ENCODE peak calls at places on chromosomes 11 and 22, in seven cellular contexts. One of them, this sample, is unnamed.

GRCh38 chr11:66718320-66718971 is 10.6 kb downstream of the SPTBN2 start:
- DNase-seq in brain microvascular endothelial cell: no peak
- DNase-seq in gastrocnemius medialis: no peak
- DNase-seq in NB4: no peak
- DNase-seq in fibroblast of pulmonary artery: no peak
- DNase-seq in IMR-90: no peak
- DNase-seq in mucosa of descending colon: peak
- DNase-seq in this sample: no peak

GRCh38 chr22:39313258-39314001 is 6.0 kb downstream of the RPL3 start:
- DNase-seq in mucosa of descending colon: no peak
- DNase-seq in IMR-90: no peak
- DNase-seq in gastrocnemius medialis: no peak
- DNase-seq in NB4: no peak
- DNase-seq in brain microvascular endothelial cell: no peak
- DNase-seq in fibroblast of pulmonary artery: no peak
- DNase-seq in this sample: no peak

GRCh38 chr11:67344264-67344663 is 9.1 kb downstream of the POLD4 start:
- DNase-seq in IMR-90: no peak
- DNase-seq in gastrocnemius medialis: no peak
- DNase-seq in mucosa of descending colon: no peak
- DNase-seq in NB4: no peak
- DNase-seq in fibroblast of pulmonary artery: no peak
- DNase-seq in brain microvascular endothelial cell: no peak
- DNase-seq in this sample: no peak

GRCh38 chr22:18035740-18036139 is 11.4 kb upstream of the MICAL3 start:
- DNase-seq in fibroblast of pulmonary artery: no peak
- DNase-seq in IMR-90: peak
- DNase-seq in gastrocnemius medialis: peak
- DNase-seq in NB4: peak
- DNase-seq in brain microvascular endothelial cell: no peak
- DNase-seq in mucosa of descending colon: no peak
- DNase-seq in this sample: no peak

GRCh38 chr22:46591890-46592289 is 28.3 kb upstream of the GRAMD4 start:
- DNase-seq in NB4: no peak
- DNase-seq in gastrocnemius medialis: no peak
- DNase-seq in IMR-90: no peak
- DNase-seq in fibroblast of pulmonary artery: no peak
- DNase-seq in mucosa of descending colon: peak
- DNase-seq in brain microvascular endothelial cell: no peak
- DNase-seq in this sample: no peak

GRCh38 chr22:36734171-36735058 is 30.9 kb upstream of the CACNG2 start:
- DNase-seq in IMR-90: peak
- DNase-seq in NB4: peak
- DNase-seq in gastrocnemius medialis: peak
- DNase-seq in mucosa of descending colon: no peak
- DNase-seq in brain microvascular endothelial cell: peak
- DNase-seq in fibroblast of pulmonary artery: peak
- DNase-seq in this sample: peak

GRCh38 chr11:45253640-45254039 is 32.5 kb downstream of the SYT13 start:
- DNase-seq in IMR-90: no peak
- DNase-seq in brain microvascular endothelial cell: no peak
- DNase-seq in NB4: no peak
- DNase-seq in mucosa of descending colon: no peak
- DNase-seq in gastrocnemius medialis: no peak
- DNase-seq in fibroblast of pulmonary artery: no peak
- DNase-seq in this sample: no peak

GRCh38 chr11:132994038-132994502 is 538.2 kb downstream of the OPCML start:
- DNase-seq in NB4: no peak
- DNase-seq in fibroblast of pulmonary artery: no peak
- DNase-seq in mucosa of descending colon: no peak
- DNase-seq in gastrocnemius medialis: no peak
- DNase-seq in brain microvascular endothelial cell: no peak
- DNase-seq in IMR-90: no peak
- DNase-seq in this sample: no peak

GRCh38 chr11:77761481-77761880 is 59.0 kb downstream of the RSF1 start:
- DNase-seq in IMR-90: no peak
- DNase-seq in mucosa of descending colon: no peak
- DNase-seq in brain microvascular endothelial cell: no peak
- DNase-seq in fibroblast of pulmonary artery: no peak
- DNase-seq in gastrocnemius medialis: no peak
- DNase-seq in NB4: no peak
- DNase-seq in this sample: no peak

GRCh38 chr11:83785942-83786341 is 499.8 kb upstream of the CCDC90B start:
- DNase-seq in brain microvascular endothelial cell: no peak
- DNase-seq in NB4: no peak
- DNase-seq in fibroblast of pulmonary artery: no peak
- DNase-seq in IMR-90: no peak
- DNase-seq in mucosa of descending colon: no peak
- DNase-seq in gastrocnemius medialis: no peak
- DNase-seq in this sample: no peak

GRCh38 chr22:40718250-40719204 is 39.2 kb downstream of the MCHR1 start:
- DNase-seq in NB4: no peak
- DNase-seq in brain microvascular endothelial cell: no peak
- DNase-seq in gastrocnemius medialis: no peak
- DNase-seq in IMR-90: no peak
- DNase-seq in fibroblast of pulmonary artery: no peak
- DNase-seq in mucosa of descending colon: no peak
- DNase-seq in this sample: no peak

GRCh38 chr22:40720538-40721256 is 41.4 kb downstream of the MCHR1 start:
- DNase-seq in gastrocnemius medialis: no peak
- DNase-seq in brain microvascular endothelial cell: no peak
- DNase-seq in mucosa of descending colon: no peak
- DNase-seq in fibroblast of pulmonary artery: peak
- DNase-seq in NB4: no peak
- DNase-seq in IMR-90: peak
- DNase-seq in this sample: no peak

GRCh38 chr22:40716116-40716515 is 36.8 kb downstream of the MCHR1 start:
- DNase-seq in IMR-90: no peak
- DNase-seq in brain microvascular endothelial cell: no peak
- DNase-seq in mucosa of descending colon: no peak
- DNase-seq in fibroblast of pulmonary artery: no peak
- DNase-seq in gastrocnemius medialis: no peak
- DNase-seq in NB4: no peak
- DNase-seq in this sample: peak

GRCh38 chr22:40721266-40721665 is 42.0 kb downstream of the MCHR1 start:
- DNase-seq in IMR-90: peak
- DNase-seq in NB4: peak
- DNase-seq in brain microvascular endothelial cell: no peak
- DNase-seq in fibroblast of pulmonary artery: peak
- DNase-seq in gastrocnemius medialis: no peak
- DNase-seq in mucosa of descending colon: no peak
- DNase-seq in this sample: peak

DNA sequence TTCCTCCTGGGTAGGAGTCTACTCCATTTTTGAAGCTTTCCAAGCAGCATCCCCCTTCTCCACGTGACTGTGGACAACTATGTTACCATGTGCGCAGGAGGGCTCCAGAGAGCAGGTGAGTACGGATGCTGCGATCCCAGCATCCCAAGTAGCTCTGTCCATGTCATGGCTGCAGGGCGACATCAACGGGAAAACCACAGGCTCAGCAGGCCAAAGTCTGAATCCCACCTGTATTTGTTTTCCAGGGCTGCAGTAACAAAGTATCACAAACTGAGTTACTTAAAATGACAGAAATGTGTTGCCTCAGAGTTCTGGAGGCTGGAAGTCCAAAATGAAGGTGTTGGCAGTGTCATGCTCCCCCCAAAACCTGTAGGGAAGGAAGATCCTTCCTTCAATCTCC is 40.3 kb downstream of the MCHR1 start:
- DNase-seq in fibroblast of pulmonary artery: no peak
- DNase-seq in mucosa of descending colon: no peak
- DNase-seq in gastrocnemius medialis: no peak
- DNase-seq in IMR-90: no peak
- DNase-seq in NB4: no peak
- DNase-seq in brain microvascular endothelial cell: no peak
- DNase-seq in this sample: no peak
- TF ChIP-seq CTCF in fibroblast of pulmonary artery: no peak
- TF ChIP-seq CTCF in mucosa of descending colon: no peak
- TF ChIP-seq CTCF in gastrocnemius medialis: no peak
- TF ChIP-seq CTCF in IMR-90: no peak
- TF ChIP-seq CTCF in NB4: no peak
- TF ChIP-seq CTCF in brain microvascular endothelial cell: no peak
- TF ChIP-seq CTCF in this sample: no peak

DNA sequence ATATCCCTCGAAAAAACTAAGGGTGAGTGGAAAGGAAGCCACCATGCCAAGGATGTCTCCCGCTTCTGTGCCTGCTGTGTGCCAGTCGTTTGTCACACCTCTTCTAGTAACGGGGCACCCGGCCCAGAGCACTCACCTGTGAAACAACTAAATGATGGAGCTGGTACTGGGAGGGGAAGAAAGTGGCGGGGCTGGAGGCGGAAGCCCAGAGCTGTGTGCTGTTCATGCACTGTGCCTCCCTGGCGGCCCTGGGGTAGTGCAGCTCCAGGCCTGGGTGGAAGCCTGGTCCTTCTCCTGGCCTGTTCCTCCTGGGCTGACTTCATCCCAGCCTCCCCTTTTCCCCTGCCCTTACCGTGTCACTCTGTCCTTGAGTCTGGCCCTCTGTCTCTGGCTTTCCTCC is 130.2 kb downstream of the CEP164 start:
- DNase-seq in mucosa of descending colon: no peak
- DNase-seq in gastrocnemius medialis: no peak
- DNase-seq in IMR-90: no peak
- DNase-seq in fibroblast of pulmonary artery: no peak
- DNase-seq in NB4: no peak
- DNase-seq in brain microvascular endothelial cell: no peak
- DNase-seq in this sample: no peak
- H3K4me3 ChIP-seq in mucosa of descending colon: no peak
- H3K4me3 ChIP-seq in gastrocnemius medialis: no peak
- H3K4me3 ChIP-seq in IMR-90: no peak
- H3K4me3 ChIP-seq in fibroblast of pulmonary artery: no peak
- H3K4me3 ChIP-seq in NB4: no peak
- H3K4me3 ChIP-seq in brain microvascular endothelial cell: no peak
- H3K4me3 ChIP-seq in this sample: no peak

DNA sequence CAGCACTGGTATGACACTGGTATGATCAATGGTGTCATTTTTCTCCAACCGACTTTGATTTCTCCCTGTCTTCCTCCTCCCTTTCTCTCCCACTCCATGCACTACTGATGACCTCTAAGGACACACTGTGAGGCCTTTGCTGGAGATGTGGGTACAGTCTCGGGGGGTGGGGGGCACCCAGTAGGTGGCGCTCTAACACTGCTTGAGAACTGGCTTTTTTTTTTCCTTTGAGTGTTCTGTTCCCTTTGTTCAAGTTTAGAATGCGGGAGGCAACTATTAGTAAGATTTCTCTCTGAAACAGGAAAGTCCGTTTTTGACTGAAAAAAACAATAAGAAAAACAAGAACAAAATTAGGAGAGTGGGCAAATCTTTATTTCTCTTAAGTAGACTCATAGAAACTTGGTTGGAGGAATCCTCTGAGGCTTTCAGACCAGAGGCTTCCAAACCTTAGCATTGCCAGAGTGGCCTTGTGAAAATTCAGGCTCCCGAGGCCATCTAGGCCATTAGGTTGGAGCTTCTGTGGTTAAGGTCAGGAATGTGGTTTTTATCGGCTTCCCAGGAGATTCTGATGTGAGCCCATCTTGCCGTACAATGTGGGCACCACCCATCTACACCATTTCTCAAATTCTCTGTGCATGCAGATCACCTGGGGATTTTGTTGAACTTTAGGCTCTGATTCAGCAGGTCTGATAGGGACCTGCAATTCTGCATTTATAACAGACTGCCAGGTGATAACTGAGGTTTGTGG is 43.2 kb downstream of the PANX1 start:
- DNase-seq in NB4: peak
- DNase-seq in brain microvascular endothelial cell: peak
- DNase-seq in fibroblast of pulmonary artery: peak
- DNase-seq in IMR-90: peak
- DNase-seq in gastrocnemius medialis: no peak
- DNase-seq in mucosa of descending colon: no peak
- DNase-seq in this sample: peak
- TF ChIP-seq CTCF in NB4: peak
- TF ChIP-seq CTCF in brain microvascular endothelial cell: peak
- TF ChIP-seq CTCF in fibroblast of pulmonary artery: peak
- TF ChIP-seq CTCF in IMR-90: peak
- TF ChIP-seq CTCF in gastrocnemius medialis: no peak
- TF ChIP-seq CTCF in mucosa of descending colon: peak
- TF ChIP-seq CTCF in this sample: peak

DNA sequence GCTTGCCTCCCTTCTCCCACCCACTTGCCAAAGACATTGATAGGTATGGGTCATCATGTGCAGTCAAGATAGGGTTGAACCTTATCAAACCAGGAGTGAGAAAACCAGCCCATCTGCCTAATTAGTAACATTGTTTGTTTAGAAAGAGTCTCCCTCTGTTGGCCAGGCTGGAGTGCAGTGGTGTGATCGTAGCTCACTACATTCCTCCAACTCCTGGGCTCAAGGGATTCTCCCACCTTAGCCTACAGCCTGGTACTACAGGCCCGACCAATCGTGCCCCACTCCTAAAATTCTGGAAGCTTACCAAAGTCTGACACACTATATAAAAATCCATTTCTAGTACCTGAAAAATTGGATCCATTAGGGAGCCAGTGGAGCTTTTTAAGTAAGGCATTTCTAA is 4.5 kb downstream of the C11orf71 start:
- DNase-seq in fibroblast of pulmonary artery: no peak
- DNase-seq in gastrocnemius medialis: no peak
- DNase-seq in NB4: no peak
- DNase-seq in mucosa of descending colon: no peak
- DNase-seq in IMR-90: no peak
- DNase-seq in brain microvascular endothelial cell: no peak
- DNase-seq in this sample: no peak
- H3K4me3 ChIP-seq in fibroblast of pulmonary artery: no peak
- H3K4me3 ChIP-seq in gastrocnemius medialis: no peak
- H3K4me3 ChIP-seq in NB4: no peak
- H3K4me3 ChIP-seq in mucosa of descending colon: no peak
- H3K4me3 ChIP-seq in IMR-90: no peak
- H3K4me3 ChIP-seq in brain microvascular endothelial cell: no peak
- H3K4me3 ChIP-seq in this sample: no peak

GRCh38 chr11:72348250-72348649 is 86.1 kb downstream of the CLPB start:
- DNase-seq in mucosa of descending colon: no peak
- DNase-seq in NB4: no peak
- DNase-seq in brain microvascular endothelial cell: no peak
- DNase-seq in fibroblast of pulmonary artery: no peak
- DNase-seq in gastrocnemius medialis: no peak
- DNase-seq in IMR-90: no peak
- DNase-seq in this sample: no peak
- TF ChIP-seq CTCF in mucosa of descending colon: no peak
- TF ChIP-seq CTCF in NB4: no peak
- TF ChIP-seq CTCF in brain microvascular endothelial cell: no peak
- TF ChIP-seq CTCF in fibroblast of pulmonary artery: no peak
- TF ChIP-seq CTCF in gastrocnemius medialis: no peak
- TF ChIP-seq CTCF in IMR-90: no peak
- TF ChIP-seq CTCF in this sample: no peak